ENCODE peak calls at places on chromosomes 2 and 18, in nine cellular contexts. S, Z, J, V, N, Q, G, A and R are unnamed samples.
A peak's percentile ranks its signal among the peaks of the same experiment; 100 is the strongest.

GRCh38 chr18:468841-469796 is 31.4 kb downstream of the COLEC12 start:
- DNase-seq in S (no peak), Z (no peak), J (no peak), V (no peak), N (no peak), Q (no peak), G (no peak), A (no peak), R (no peak)

GRCh38 chr2:72057308-72057707 is 90.4 kb downstream of the CYP26B1 start:
- DNase-seq in S (no peak), Z (no peak), J (no peak), V (no peak), N (no peak), Q (no peak), G (no peak), A (no peak), R (no peak)

GRCh38 chr2:176261136-176261535 is 8.1 kb upstream of the MTX2 start:
- DNase-seq in S (no peak), Z (no peak), J (no peak), V (no peak), N (no peak), Q (no peak), G (peak; percentile 72), A (no peak), R (no peak)

GRCh38 chr2:31401580-31401979 is 13.0 kb downstream of the XDH start:
- DNase-seq in S (no peak), Z (no peak), J (peak; percentile 88), V (no peak), N (no peak), Q (no peak), G (peak; percentile 48), A (peak; percentile 100), R (no peak)

GRCh38 chr18:41809652-41810051 is 145.4 kb upstream of the PIK3C3 start:
- DNase-seq in S (no peak), Z (no peak), J (no peak), V (no peak), N (no peak), Q (no peak), G (no peak), A (no peak), R (no peak)

GRCh38 chr2:188326290-188326668 is 34.6 kb downstream of the GULP1 start:
- DNase-seq in S (no peak), Z (no peak), J (no peak), V (no peak), N (no peak), Q (no peak), G (no peak), A (no peak), R (no peak)

GRCh38 chr18:47077111-47077510 is 41.7 kb upstream of the ELOA2 start:
- DNase-seq in S (no peak), Z (no peak), J (no peak), V (no peak), N (no peak), Q (no peak), G (no peak), A (no peak), R (no peak)

GRCh38 chr2:227703961-227704360 is 13.9 kb downstream of the SLC19A3 start:
- DNase-seq in S (no peak), Z (no peak), J (peak; percentile 36), V (no peak), N (no peak), Q (no peak), G (no peak), A (peak; percentile 80), R (no peak)

GRCh38 chr18:62418258-62418657 is 93.1 kb downstream of the TNFRSF11A start:
- DNase-seq in S (no peak), Z (no peak), J (no peak), V (no peak), N (no peak), Q (no peak), G (no peak), A (no peak), R (no peak)